ENCODE peak calls at places on chromosome 3, in five cellular contexts. D is BE2C, L is IMR-90, U is breast epithelium, J is pancreas. W is an unnamed sample.

GRCh38 chr3:194687638-194688206 is 2.0 kb downstream of the FAM43A start:
- DNase-seq in D (peak; percentile 94), L (peak; percentile 51), U (no peak), J (peak; percentile 66), W (peak; percentile 54)

GRCh38 chr3:4751057-4752051 is 227.9 kb upstream of the BHLHE40 start:
- DNase-seq in D (no peak), L (peak; percentile 87), U (no peak), J (no peak), W (peak; percentile 96)

GRCh38 chr3:171458056-171458856 is 1.9 kb downstream of the TNIK start:
- DNase-seq in D (no peak), L (no peak), U (no peak), J (no peak), W (no peak)

GRCh38 chr3:125003369-125003853 is 52.4 kb downstream of the HEG1 start:
- DNase-seq in D (no peak), L (peak; percentile 72), U (no peak), J (peak; percentile 58), W (no peak)

GRCh38 chr3:10666621-10667020 is 149.4 kb upstream of the SLC6A11 start:
- DNase-seq in D (peak; percentile 9), L (no peak), U (no peak), J (no peak), W (no peak)

GRCh38 chr3:140499114-140499757 is 178.6 kb upstream of the TRIM42 start:
- DNase-seq in D (no peak), L (no peak), U (no peak), J (no peak), W (no peak)

GRCh38 chr3:24299801-24300626 is 194.6 kb downstream of the THRB start:
- DNase-seq in D (no peak), L (peak; percentile 11), U (no peak), J (no peak), W (peak; percentile 87)

GRCh38 chr3:110397115-110397514 is 674.5 kb upstream of the NECTIN3 start:
- DNase-seq in D (no peak), L (no peak), U (no peak), J (no peak), W (no peak)

GRCh38 chr3:24680214-24680967 is 185.7 kb upstream of the THRB start:
- DNase-seq in D (peak; percentile 56), L (no peak), U (peak; percentile 67), J (peak; percentile 70), W (no peak)

DNA sequence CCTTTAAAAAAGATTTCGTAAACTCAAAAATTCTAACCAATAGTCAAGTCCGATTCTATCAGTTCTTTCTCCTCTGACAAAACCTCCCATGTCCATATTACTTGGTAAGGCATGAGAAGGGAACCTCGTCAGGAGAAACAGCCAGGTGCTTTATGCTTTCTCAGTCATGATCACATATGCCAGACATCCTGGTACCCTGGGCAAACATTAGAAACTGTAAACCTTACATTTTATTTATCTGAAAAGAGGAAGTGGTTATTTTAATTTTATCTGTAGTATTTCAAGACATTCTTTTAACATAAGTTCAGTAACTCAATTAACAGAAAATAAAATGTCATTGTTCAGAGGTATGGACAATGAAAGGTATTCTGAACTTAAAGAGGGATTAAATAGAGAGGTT is 474.8 kb upstream of the GBE1 start:
- DNase-seq in D (no peak), L (no peak), U (no peak), J (no peak), W (no peak)
- H3K4me1 ChIP-seq in D (peaks cover 3% of the 10 kb centered on the region), L (no peaks in the 10 kb centered on the region), U (no peaks in the 10 kb centered on the region), J (no peaks in the 10 kb centered on the region), W (no peaks in the 10 kb centered on the region)

DNA sequence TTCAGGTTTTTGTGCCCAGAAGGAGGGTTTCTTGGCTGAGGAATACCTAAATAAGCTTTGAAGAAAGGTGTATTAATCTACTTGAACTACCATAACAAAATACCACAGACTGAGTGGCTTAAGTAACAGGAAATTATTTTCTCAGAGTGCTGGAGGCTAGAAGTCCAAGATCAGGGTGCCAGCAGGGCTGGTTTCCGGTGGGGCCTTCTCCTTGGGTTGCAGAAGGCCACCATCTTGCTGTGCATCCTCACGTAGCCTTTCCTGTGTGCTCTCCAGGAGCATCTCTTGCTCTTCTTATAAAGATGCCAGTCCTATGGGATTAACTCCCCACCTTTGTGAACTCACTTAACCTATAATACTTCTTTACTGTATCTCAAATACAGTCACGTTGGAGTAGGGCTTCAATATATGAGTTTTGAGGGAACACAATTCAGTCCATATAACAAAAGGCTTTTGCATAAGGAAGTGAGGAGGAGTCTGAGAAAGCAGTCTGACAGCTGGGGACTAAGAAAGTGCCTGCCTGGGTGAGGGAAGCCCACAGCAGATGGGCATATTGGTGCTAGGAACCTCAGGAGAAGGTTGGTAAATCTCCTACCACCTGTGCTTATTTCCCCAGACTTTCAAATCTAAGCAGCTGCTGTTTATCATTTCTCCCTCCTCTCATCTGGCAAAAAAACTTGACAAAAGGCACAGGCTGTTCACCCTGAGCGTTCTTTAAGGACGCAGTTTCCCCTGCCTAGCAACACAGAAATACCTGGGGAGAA is 89.6 kb upstream of the CBLB start:
- DNase-seq in D (no peak), L (no peak), U (no peak), J (no peak), W (peak; percentile 42)
- H3K4me1 ChIP-seq in D (peaks cover 15% of the 10 kb centered on the region), L (no peaks in the 10 kb centered on the region), U (no peaks in the 10 kb centered on the region), J (no peaks in the 10 kb centered on the region), W (peaks cover 7% of the 10 kb centered on the region)

GRCh38 chr3:12451960-12452359 is 32.3 kb upstream of the TSEN2 start:
- DNase-seq in D (no peak), L (no peak), U (no peak), J (no peak), W (no peak)

GRCh38 chr3:12451481-12451880 is 32.8 kb upstream of the TSEN2 start:
- DNase-seq in D (no peak), L (no peak), U (no peak), J (no peak), W (no peak)

GRCh38 chr3:12447075-12447474 is 37.2 kb upstream of the TSEN2 start:
- DNase-seq in D (no peak), L (no peak), U (no peak), J (no peak), W (no peak)

GRCh38 chr3:12452361-12453330 is 31.6 kb upstream of the TSEN2 start:
- DNase-seq in D (no peak), L (no peak), U (no peak), J (no peak), W (no peak)

GRCh38 chr3:12449889-12450682 is 34.2 kb upstream of the TSEN2 start:
- DNase-seq in D (no peak), L (no peak), U (no peak), J (no peak), W (no peak)
- H3K4me1 ChIP-seq in D (no peaks in the 10 kb centered on the region), L (peaks cover 4% of the 10 kb centered on the region), U (no peaks in the 10 kb centered on the region), J (no peaks in the 10 kb centered on the region), W (no peaks in the 10 kb centered on the region)

DNA sequence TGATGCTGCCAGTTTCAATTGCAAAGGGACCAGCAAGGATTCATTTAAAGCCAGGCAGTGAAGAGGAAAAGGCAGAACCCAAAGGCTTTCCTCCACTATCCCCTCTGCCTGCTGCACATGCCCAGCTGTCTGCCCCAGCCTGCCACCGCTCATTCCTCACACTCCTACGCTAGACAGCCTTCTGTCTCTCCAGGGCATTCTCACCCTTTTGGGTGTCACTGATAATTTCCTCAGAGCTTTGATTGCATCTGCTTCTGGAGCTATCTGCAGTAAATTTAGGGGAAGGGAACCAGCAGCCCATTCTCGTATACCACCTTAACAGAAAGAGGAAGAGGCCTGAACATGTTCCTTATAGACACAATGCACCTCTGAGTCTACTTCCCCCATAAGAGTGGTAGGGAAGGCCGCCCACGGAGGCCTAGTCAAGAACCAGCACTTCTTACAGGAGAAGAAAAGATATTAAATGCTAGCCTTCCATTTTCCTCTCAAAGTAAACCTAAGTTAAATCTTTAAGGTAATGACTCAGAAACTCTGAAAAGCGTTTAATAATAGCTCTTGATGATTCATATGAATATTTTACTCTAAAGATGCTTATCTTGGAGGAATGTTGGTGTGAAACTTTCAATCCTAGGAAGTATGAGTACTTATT is 20.9 kb downstream of the NUDT16 start:
- DNase-seq in D (no peak), L (peak; percentile 48), U (no peak), J (no peak), W (peak; percentile 68)
- H3K4me1 ChIP-seq in D (no peaks in the 10 kb centered on the region), L (peaks cover 6% of the 10 kb centered on the region), U (no peaks in the 10 kb centered on the region), J (no peaks in the 10 kb centered on the region), W (peaks cover 6% of the 10 kb centered on the region)

GRCh38 chr3:58659051-58659675 is 7.4 kb downstream of the FAM3D start:
- DNase-seq in D (no peak), L (peak; percentile 44), U (peak; percentile 59), J (no peak), W (no peak)

GRCh38 chr3:58657036-58657435 is 9.5 kb downstream of the FAM3D start:
- DNase-seq in D (no peak), L (no peak), U (no peak), J (no peak), W (no peak)

GRCh38 chr3:58657571-58658141 is 8.9 kb downstream of the FAM3D start:
- DNase-seq in D (no peak), L (no peak), U (no peak), J (no peak), W (no peak)

GRCh38 chr3:58656631-58657030 is 9.9 kb downstream of the FAM3D start:
- DNase-seq in D (no peak), L (no peak), U (no peak), J (no peak), W (no peak)

DNA sequence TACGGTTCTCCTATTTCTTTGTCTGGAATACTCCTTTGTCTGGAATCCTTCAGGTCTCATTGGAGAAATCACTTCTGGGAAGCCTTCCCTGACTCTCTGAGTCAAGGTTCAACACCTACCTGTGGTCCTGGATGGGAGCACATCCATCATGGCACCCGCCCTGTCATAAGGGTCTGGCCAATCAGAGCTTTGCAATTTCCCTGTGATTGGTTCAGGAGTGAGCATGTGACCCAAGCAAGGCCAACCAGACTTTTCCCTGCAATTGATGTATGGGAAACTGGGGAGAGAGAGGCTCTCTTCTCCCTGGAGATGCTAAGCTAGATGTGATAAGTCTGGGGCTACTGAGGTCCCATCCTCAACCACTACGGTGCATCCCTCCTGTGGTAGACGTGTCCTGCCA is 8.1 kb downstream of the FAM3D start:
- DNase-seq in D (no peak), L (no peak), U (no peak), J (no peak), W (no peak)
- H3K4me1 ChIP-seq in D (no peaks in the 10 kb centered on the region), L (no peaks in the 10 kb centered on the region), U (no peaks in the 10 kb centered on the region), J (no peaks in the 10 kb centered on the region), W (no peaks in the 10 kb centered on the region)

GRCh38 chr3:94365006-94365405 is 302.1 kb downstream of the NSUN3 start:
- DNase-seq in D (no peak), L (no peak), U (no peak), J (no peak), W (no peak)
- H3K4me1 ChIP-seq in D (no peaks in the 10 kb centered on the region), L (no peaks in the 10 kb centered on the region), U (no peaks in the 10 kb centered on the region), J (no peaks in the 10 kb centered on the region), W (no peaks in the 10 kb centered on the region)

GRCh38 chr3:46952813-46953212 is 23.7 kb downstream of the CCDC12 start:
- DNase-seq in D (no peak), L (no peak), U (no peak), J (no peak), W (no peak)
- H3K4me1 ChIP-seq in D (peaks cover 16% of the 10 kb centered on the region), L (peaks cover 23% of the 10 kb centered on the region), U (peaks cover 31% of the 10 kb centered on the region), J (peaks cover 41% of the 10 kb centered on the region), W (peaks cover 7% of the 10 kb centered on the region)

GRCh38 chr3:105836533-105836932 is 32.3 kb downstream of the CBLB start:
- DNase-seq in D (no peak), L (peak; percentile 95), U (no peak), J (no peak), W (no peak)
- H3K4me1 ChIP-seq in D (peaks cover 3% of the 10 kb centered on the region), L (peaks cover 7% of the 10 kb centered on the region), U (no peaks in the 10 kb centered on the region), J (no peaks in the 10 kb centered on the region), W (peaks cover 9% of the 10 kb centered on the region)